ENCODE peak calls at places on chromosome 10, in four cellular contexts. H, C, L and E are unnamed samples.

GRCh38 chr10:133096616-133097269 is 9.0 kb downstream of the ADGRA1 start:
- DNase-seq in C (no peak), H (no peak), L (no peak), E (peak)

GRCh38 chr10:6737758-6738463 is 157.8 kb upstream of the PRKCQ start:
- DNase-seq in C (no peak), H (peak), L (no peak), E (no peak)

GRCh38 chr10:3399756-3400155 is 227.2 kb upstream of the PITRM1 start:
- DNase-seq in C (no peak), L (no peak), H (peak), E (no peak)

GRCh38 chr10:27258838-27259532 is 18.4 kb upstream of the ACBD5 start:
- DNase-seq in H (no peak), L (peak), C (no peak), E (peak)

GRCh38 chr10:98485959-98486358 is 39.2 kb upstream of the HPS1 start:
- DNase-seq in L (no peak), H (peak), C (no peak), E (peak)

GRCh38 chr10:111989136-111990050 is 194.2 kb downstream of the GPAM start:
- DNase-seq in L (no peak), C (no peak), H (no peak), E (no peak)

GRCh38 chr10:124993728-124994451 is 52.0 kb downstream of the ZRANB1 start:
- DNase-seq in L (peak), H (no peak), C (no peak), E (no peak)

GRCh38 chr10:71725998-71726672 is 6.6 kb upstream of the C10orf105 start:
- DNase-seq in L (no peak), C (peak), H (peak), E (no peak)

GRCh38 chr10:16505168-16505567 is 16.5 kb downstream of the C1QL3 start:
- DNase-seq in L (no peak), C (no peak), H (peak), E (no peak)

GRCh38 chr10:100146875-100147665 is 38.8 kb downstream of the ERLIN1 start:
- DNase-seq in H (peak), C (no peak), L (no peak), E (no peak)

GRCh38 chr10:92123031-92123450 is 167.8 kb downstream of the CPEB3 start:
- DNase-seq in H (peak), L (no peak), C (no peak), E (no peak)

GRCh38 chr10:90751107-90751997 is 106.5 kb downstream of the HTR7 start:
- DNase-seq in C (peak), L (peak), H (peak), E (peak)

GRCh38 chr10:91590904-91591791 is 41.7 kb downstream of the PPP1R3C start:
- DNase-seq in H (peak), C (no peak), L (peak), E (peak)

GRCh38 chr10:110172155-110172554 is 35.2 kb upstream of the MXI1 start:
- DNase-seq in C (no peak), L (peak), H (peak), E (no peak)

GRCh38 chr10:11164806-11165590 is 147.3 kb downstream of the CELF2 start:
- DNase-seq in L (peak), C (peak), H (peak), E (peak)

GRCh38 chr10:11168423-11169100 is 150.9 kb downstream of the CELF2 start:
- DNase-seq in L (no peak), C (no peak), H (no peak), E (no peak)

GRCh38 chr10:11163990-11164805 is 146.5 kb downstream of the CELF2 start:
- DNase-seq in H (no peak), C (peak), L (no peak), E (no peak)

GRCh38 chr10:11165591-11166543 is 148.2 kb downstream of the CELF2 start:
- DNase-seq in C (peak), L (peak), H (no peak), E (peak)

GRCh38 chr10:11167233-11167979 is 149.7 kb downstream of the CELF2 start:
- DNase-seq in H (no peak), L (no peak), C (no peak), E (no peak)
- H3K4me3 ChIP-seq in H (no peak), L (no peak), C (no peak), E (peak)

DNA sequence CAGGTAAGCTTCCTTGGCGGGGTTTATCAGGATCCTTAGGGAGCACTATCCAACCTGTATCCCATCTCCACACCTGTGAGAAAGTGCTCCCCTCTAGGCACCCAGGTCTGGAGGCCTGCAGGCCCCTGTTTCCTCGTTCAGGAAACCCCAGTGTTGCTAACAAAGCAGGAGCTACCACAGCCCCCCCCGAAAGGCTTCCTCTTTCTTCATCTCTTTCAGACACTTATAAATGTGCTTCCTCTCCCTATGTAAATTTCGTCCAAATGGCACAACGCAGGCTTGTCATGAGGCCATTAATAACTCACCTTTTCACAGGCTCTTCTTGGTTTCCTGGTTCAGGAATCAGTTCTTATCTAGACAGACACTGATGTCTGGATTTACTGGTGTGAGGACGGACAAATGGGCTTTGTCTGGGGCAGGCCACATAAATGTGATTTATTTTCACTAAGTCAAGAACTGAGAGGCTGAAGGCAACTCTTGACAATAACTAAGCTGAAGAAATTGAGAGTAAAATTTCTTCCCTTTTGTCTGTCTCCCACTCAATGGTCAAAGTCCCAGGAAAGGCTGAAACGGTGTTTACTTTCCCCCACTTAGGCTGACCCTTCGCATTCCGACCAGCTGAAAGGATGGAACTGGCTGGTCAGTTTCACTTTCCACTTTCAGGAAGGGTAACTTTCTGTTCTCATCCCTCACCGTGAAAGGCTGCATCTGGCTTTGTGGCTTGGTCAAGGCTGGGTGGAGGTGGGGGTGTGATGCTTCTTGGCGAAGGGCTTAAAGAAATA is 46.8 kb downstream of the PIK3AP1 start:
- DNase-seq in L (no peak), C (no peak), H (no peak), E (peak)
- H3K4me3 ChIP-seq in L (no peak), C (no peak), H (no peak), E (no peak)

GRCh38 chr10:93599778-93600177 is 1.3 kb downstream of the RBP4 start:
- DNase-seq in L (peak), H (no peak), C (no peak), E (no peak)

GRCh38 chr10:93599335-93599734 is 1.7 kb downstream of the RBP4 start:
- DNase-seq in H (no peak), L (no peak), C (no peak), E (no peak)

GRCh38 chr10:93600861-93601773 is at the start of gene RBP4:
- DNase-seq in C (no peak), H (peak), L (peak), E (peak)

GRCh38 chr10:93601774-93602162 is 733 bp upstream of the RBP4 start:
- DNase-seq in L (no peak), H (no peak), C (no peak), E (no peak)

GRCh38 chr10:93600446-93600860 is 582 bp downstream of the RBP4 start:
- DNase-seq in L (peak), C (no peak), H (no peak), E (no peak)
- H3K4me3 ChIP-seq in L (no peak), C (no peak), H (no peak), E (peak)

GRCh38 chr10:29026802-29027201 is 262.1 kb upstream of the LYZL1 start:
- DNase-seq in L (no peak), C (no peak), H (no peak), E (no peak)
- H3K4me3 ChIP-seq in L (no peak), C (no peak), H (no peak), E (no peak)

GRCh38 chr10:79022565-79023488 is 45.9 kb upstream of the ZMIZ1 start:
- DNase-seq in C (no peak), H (no peak), L (peak), E (peak)
- H3K4me3 ChIP-seq in C (no peak), H (no peak), L (no peak), E (no peak)

DNA sequence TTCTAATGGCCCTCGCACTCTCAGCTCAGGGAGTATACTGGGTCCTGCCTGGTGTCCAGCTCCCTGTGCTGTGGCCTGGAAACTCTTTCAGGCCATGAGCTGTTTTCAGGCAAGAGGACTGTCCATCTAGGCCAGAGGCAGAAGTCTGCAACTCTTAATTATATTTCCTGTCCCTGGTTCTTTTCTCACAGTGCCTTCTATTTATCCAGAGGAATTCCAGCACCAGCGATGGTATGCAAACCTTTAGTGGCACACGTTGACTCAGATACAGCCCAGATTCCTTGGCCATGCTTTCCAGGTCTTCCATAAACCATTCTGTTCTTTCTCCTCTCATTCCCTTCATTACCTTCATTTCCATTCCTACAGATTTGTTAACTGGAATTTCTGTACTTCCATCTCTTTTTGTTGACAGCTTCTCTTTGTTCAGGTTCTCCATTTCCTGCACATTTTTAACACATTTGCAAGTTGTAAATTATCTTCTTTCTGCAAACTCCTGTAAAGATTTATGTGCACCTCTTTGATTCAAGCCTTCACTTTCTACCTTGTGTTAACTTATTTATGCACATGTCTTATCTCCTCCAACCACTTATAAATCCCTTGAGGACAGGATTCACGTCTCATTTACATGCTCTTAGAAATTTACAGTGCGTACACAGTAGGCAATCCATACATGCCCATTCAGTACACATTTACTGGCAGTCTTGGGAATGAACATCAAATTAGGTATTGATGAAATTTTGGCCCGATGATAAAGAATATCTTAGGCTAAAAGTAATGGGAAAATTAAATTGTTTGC is 172.1 kb downstream of the CELF2 start:
- DNase-seq in H (no peak), C (no peak), L (no peak), E (no peak)
- H3K4me3 ChIP-seq in H (no peak), C (no peak), L (no peak), E (no peak)

GRCh38 chr10:131677671-131678070 is 223.1 kb upstream of the PPP2R2D start:
- DNase-seq in H (no peak), C (no peak), L (no peak), E (no peak)

GRCh38 chr10:131676046-131676445 is 224.8 kb upstream of the PPP2R2D start:
- DNase-seq in C (no peak), H (no peak), L (no peak), E (no peak)

GRCh38 chr10:131678171-131678570 is 222.6 kb upstream of the PPP2R2D start:
- DNase-seq in L (no peak), C (no peak), H (no peak), E (no peak)

GRCh38 chr10:131676448-131676847 is 224.4 kb upstream of the PPP2R2D start:
- DNase-seq in H (no peak), L (no peak), C (no peak), E (no peak)

GRCh38 chr10:131676971-131677421 is 223.8 kb upstream of the PPP2R2D start:
- DNase-seq in H (no peak), C (peak), L (no peak), E (no peak)
- H3K4me3 ChIP-seq in H (no peak), C (no peak), L (no peak), E (no peak)

DNA sequence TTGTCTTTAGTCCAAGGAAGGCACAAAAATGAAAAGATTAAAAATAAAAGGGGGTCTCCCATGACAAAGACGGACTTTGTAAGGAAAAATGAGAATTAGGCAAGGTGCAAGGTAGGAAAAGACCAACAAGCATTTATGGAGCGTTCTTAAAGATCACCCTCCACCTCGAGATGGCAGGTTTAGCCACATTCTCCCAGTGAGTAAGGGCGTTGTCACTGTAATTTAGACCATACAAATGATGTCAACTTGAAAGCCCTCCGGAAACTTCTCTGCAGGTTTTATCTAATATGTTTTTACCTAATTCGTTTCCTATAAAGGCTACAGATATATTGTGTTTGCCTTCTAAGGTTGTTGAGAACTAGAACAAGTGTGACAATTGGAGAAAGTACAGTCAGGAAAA is 102.8 kb upstream of the HABP2 start:
- DNase-seq in H (no peak), L (no peak), C (no peak), E (no peak)
- H3K4me3 ChIP-seq in H (no peak), L (no peak), C (no peak), E (no peak)